ENCODE peak calls at places on chromosome 5, in four cellular contexts. S is GM12891, I is K562, O is GM12878. X is an unnamed sample.
A peak's percentile ranks its signal among the peaks of the same experiment; 100 is the strongest.

GRCh38 chr5:176693477-176693851 is 46.2 kb downstream of the TSPAN17 start:
- DNase-seq in I (no peak), S (no peak), O (no peak), X (peak; percentile 26)

GRCh38 chr5:68932830-68933434 is 160.9 kb upstream of the SLC30A5 start:
- DNase-seq in I (no peak), S (no peak), O (no peak), X (no peak)

GRCh38 chr5:96657068-96657467 is 5.1 kb upstream of the CAST start:
- DNase-seq in O (peak; percentile 61), I (peak; percentile 25), S (no peak), X (no peak)

GRCh38 chr5:146048994-146049703 is 56.2 kb downstream of the PLAC8L1 start:
- DNase-seq in S (no peak), I (peak; percentile 72), O (no peak), X (peak; percentile 57)

GRCh38 chr5:150751096-150751891 is 7.5 kb downstream of the DCTN4 start:
- DNase-seq in O (no peak), S (no peak), I (no peak), X (no peak)

GRCh38 chr5:123916331-123917121 is 404.5 kb downstream of the CSNK1G3 start:
- DNase-seq in I (no peak), O (no peak), S (no peak), X (no peak)

GRCh38 chr5:165143727-165144210 is 1638.3 kb downstream of the MAT2B start:
- DNase-seq in O (no peak), S (no peak), I (no peak), X (no peak)

GRCh38 chr5:142977363-142978051 is 207.3 kb downstream of the ARHGAP26 start:
- DNase-seq in S (no peak), O (peak; percentile 58), I (no peak), X (peak; percentile 81)

GRCh38 chr5:1513326-1514026 is 10.3 kb downstream of the LPCAT1 start:
- DNase-seq in O (no peak), I (no peak), S (no peak), X (no peak)

GRCh38 chr5:148343049-148343413 is 7.7 kb downstream of the SPINK9 start:
- DNase-seq in S (no peak), I (peak; percentile 10), O (no peak), X (no peak)

GRCh38 chr5:68745459-68745858 is 348.4 kb upstream of the SLC30A5 start:
- DNase-seq in O (no peak), S (no peak), I (no peak), X (no peak)

GRCh38 chr5:9381464-9381863 is 164.4 kb downstream of the SEMA5A start:
- DNase-seq in S (no peak), I (no peak), O (peak; percentile 68), X (no peak)

GRCh38 chr5:128472032-128472431 is 66.0 kb downstream of the FBN2 start:
- DNase-seq in I (no peak), O (no peak), S (no peak), X (no peak)

GRCh38 chr5:135458921-135459331 is 6.8 kb upstream of the TIFAB start:
- DNase-seq in I (peak; percentile 55), S (no peak), O (no peak), X (no peak)

GRCh38 chr5:40879163-40879942 is 29.9 kb upstream of the C7 start:
- DNase-seq in S (peak; percentile 6), I (peak; percentile 43), O (no peak), X (no peak)

GRCh38 chr5:59893061-59893435 is 478 bp downstream of the PDE4D start:
- DNase-seq in O (no peak), S (peak; percentile 5), I (no peak), X (no peak)

GRCh38 chr5:146751781-146752401 is 126.7 kb downstream of the PPP2R2B start:
- DNase-seq in I (no peak), S (no peak), O (peak; percentile 39), X (no peak)

GRCh38 chr5:14109771-14110170 is 33.4 kb upstream of the TRIO start:
- DNase-seq in I (no peak), O (no peak), S (no peak), X (no peak)

GRCh38 chr5:60810036-60810435 is 34.0 kb downstream of the ELOVL7 start:
- DNase-seq in I (no peak), O (no peak), S (no peak), X (no peak)

GRCh38 chr5:129474544-129474943 is 14.4 kb downstream of the ADAMTS19 start:
- DNase-seq in I (no peak), O (no peak), S (no peak), X (no peak)

GRCh38 chr5:65984098-65984885 is 57.9 kb downstream of the ERBIN start:
- DNase-seq in I (no peak), S (no peak), O (no peak), X (no peak)

GRCh38 chr5:14914603-14915277 is 43.2 kb upstream of the ANKH start:
- DNase-seq in O (no peak), S (no peak), I (no peak), X (no peak)

GRCh38 chr5:25285116-25285515 is 640.3 kb upstream of the CDH10 start:
- DNase-seq in O (no peak), S (no peak), I (no peak), X (no peak)

GRCh38 chr5:78648359-78649219 is at the start of gene LHFPL2:
- DNase-seq in S (peak; percentile 71), O (no peak), I (peak; percentile 90), X (no peak)
- TF ChIP-seq SPI1 in S (no peak), O (no peak), I (no peak), X (no peak)

GRCh38 chr5:160339406-160340140 is 27.2 kb upstream of the CCNJL start:
- DNase-seq in S (no peak), O (no peak), I (no peak), X (no peak)
- TF ChIP-seq SPI1 in S (no peak), O (no peak), I (no peak), X (no peak)

DNA sequence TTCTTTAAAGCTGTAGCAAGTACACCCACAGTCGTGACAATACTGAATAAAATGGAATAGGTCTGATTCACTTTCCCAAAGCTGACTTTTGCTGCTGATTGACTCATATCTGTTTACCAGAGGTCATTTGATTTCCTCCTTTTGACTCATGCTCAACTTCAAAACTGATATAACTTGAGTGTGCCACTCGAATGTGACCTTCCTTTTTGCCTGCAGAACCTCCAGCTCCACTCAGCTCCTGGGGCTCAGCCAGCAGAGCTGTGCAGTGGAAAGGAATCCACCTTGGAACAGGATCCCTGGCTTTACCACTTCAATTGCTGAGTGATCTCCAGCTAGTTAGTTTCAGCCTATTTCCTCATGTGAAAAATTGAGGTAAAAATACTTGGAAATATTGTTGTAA is 84.1 kb downstream of the FEM1C start:
- DNase-seq in O (peak; percentile 40), S (no peak), I (no peak), X (no peak)
- TF ChIP-seq SPI1 in O (no peak), S (peak; percentile 37), I (no peak), X (no peak)

DNA sequence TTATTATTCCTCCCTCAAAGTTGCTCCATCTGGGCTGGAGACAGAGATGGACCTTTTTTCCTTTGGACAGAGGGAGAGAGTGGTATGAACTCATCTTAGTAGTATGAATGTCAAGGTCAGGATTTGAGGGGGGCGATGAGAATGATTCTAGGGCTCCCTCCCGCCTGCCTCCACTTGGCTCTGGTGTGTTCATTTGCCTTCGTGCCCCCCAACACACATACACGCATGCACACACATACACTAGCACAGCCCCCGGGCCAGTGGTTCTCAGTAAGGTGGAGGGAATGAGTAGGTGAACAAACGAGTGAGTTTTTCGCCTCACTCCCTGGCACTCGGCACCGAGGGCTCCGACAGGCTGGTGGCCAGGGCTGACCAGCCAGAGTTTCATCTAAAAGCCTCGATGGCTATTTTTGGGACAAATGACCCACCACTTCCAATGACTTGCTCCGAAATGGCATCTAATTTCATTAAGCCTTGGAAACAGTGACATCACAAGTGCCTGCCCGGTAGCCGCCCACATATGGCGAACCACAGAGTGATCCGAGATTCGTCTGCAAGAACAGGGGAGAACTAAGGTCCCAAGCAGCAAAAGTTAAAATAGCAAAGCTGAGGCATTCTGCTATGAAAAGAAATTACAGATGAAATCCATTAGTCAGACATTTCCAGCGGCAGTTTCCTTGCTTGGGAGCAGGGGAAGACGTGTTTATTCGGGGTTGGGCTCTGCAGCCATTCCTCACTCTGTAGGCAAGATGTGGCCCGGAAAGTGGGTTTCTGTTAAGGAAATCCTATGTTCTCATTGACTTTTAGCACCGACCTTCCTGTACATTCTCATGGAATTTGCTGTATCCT is 44.8 kb downstream of the ERGIC1 start:
- DNase-seq in I (no peak), O (no peak), S (no peak), X (no peak)
- TF ChIP-seq SPI1 in I (no peak), O (no peak), S (no peak), X (no peak)

GRCh38 chr5:58456486-58456885 is 3.4 kb downstream of the PLK2 start:
- DNase-seq in O (no peak), S (no peak), I (no peak), X (no peak)
- TF ChIP-seq SPI1 in O (no peak), S (no peak), I (no peak), X (no peak)

GRCh38 chr5:170348069-170348702 is 41.0 kb downstream of the KCNMB1 start:
- DNase-seq in O (no peak), I (no peak), S (no peak), X (no peak)
- TF ChIP-seq SPI1 in O (no peak), I (no peak), S (no peak), X (no peak)

GRCh38 chr5:111225926-111226325 is 1.7 kb downstream of the CAMK4 start:
- DNase-seq in O (no peak), I (no peak), S (no peak), X (no peak)
- TF ChIP-seq SPI1 in O (peak; percentile 69), I (no peak), S (peak; percentile 82), X (no peak)

X was measured in HL-60.